ENCODE peak calls at places on chromosome 9, in nine cellular contexts. X, K, A, D, J, Y, T, S and F are unnamed samples.

GRCh38 chr9:37104183-37104889 is 16.0 kb upstream of the ZCCHC7 start:
- DNase-seq in X (no peak), K (no peak), A (no peak), D (no peak), J (no peak), Y (no peak), T (no peak), S (peak), F (no peak)

GRCh38 chr9:75140261-75140660 is 51.9 kb downstream of the OSTF1 start:
- DNase-seq in X (no peak), K (no peak), A (no peak), D (no peak), J (no peak), Y (no peak), T (no peak), S (no peak), F (no peak)

GRCh38 chr9:31597977-31598376 is 786.5 kb upstream of the ACO1 start:
- DNase-seq in X (no peak), K (no peak), A (no peak), D (no peak), J (no peak), Y (no peak), T (no peak), S (peak), F (no peak)

GRCh38 chr9:127035948-127036347 is 86.5 kb downstream of the ANGPTL2 start:
- DNase-seq in X (peak), K (no peak), A (no peak), D (no peak), J (peak), Y (peak), T (peak), S (no peak), F (no peak)

GRCh38 chr9:121556082-121556481 is 56.4 kb upstream of the GGTA1 start:
- DNase-seq in X (no peak), K (no peak), A (no peak), D (no peak), J (no peak), Y (no peak), T (no peak), S (no peak), F (no peak)

GRCh38 chr9:121699271-121700164 is 48.1 kb downstream of the DAB2IP start:
- DNase-seq in X (peak), K (no peak), A (no peak), D (peak), J (peak), Y (peak), T (peak), S (peak), F (peak)

GRCh38 chr9:109414125-109414785 is 83.9 kb downstream of the PTPN3 start:
- DNase-seq in X (no peak), K (no peak), A (no peak), D (no peak), J (no peak), Y (no peak), T (no peak), S (peak), F (no peak)

GRCh38 chr9:118829334-118829733 is 539.9 kb downstream of the BRINP1 start:
- DNase-seq in X (no peak), K (no peak), A (no peak), D (no peak), J (no peak), Y (no peak), T (no peak), S (no peak), F (no peak)

GRCh38 chr9:134515026-134515821 is 126.4 kb upstream of the COL5A1 start:
- DNase-seq in X (no peak), K (no peak), A (no peak), D (no peak), J (no peak), Y (no peak), T (no peak), S (no peak), F (no peak)

GRCh38 chr9:113589890-113590289 is 126.4 kb downstream of the RGS3 start:
- DNase-seq in X (peak), K (no peak), A (no peak), D (no peak), J (no peak), Y (peak), T (no peak), S (no peak), F (no peak)

GRCh38 chr9:107782381-107782780 is 292.8 kb upstream of the KLF4 start:
- DNase-seq in X (no peak), K (no peak), A (no peak), D (no peak), J (no peak), Y (no peak), T (no peak), S (no peak), F (no peak)

GRCh38 chr9:96160866-96161265 is 141.1 kb downstream of the HSD17B3 start:
- DNase-seq in X (no peak), K (no peak), A (no peak), D (no peak), J (no peak), Y (no peak), T (no peak), S (no peak), F (no peak)

GRCh38 chr9:19988281-19988680 is 199.4 kb upstream of the SLC24A2 start:
- DNase-seq in X (no peak), K (no peak), A (no peak), D (no peak), J (no peak), Y (no peak), T (no peak), S (no peak), F (no peak)

GRCh38 chr9:34636791-34637355 is 714 bp downstream of the SIGMAR1 start:
- DNase-seq in X (no peak), K (no peak), A (no peak), D (no peak), J (no peak), Y (no peak), T (no peak), S (peak), F (no peak)

GRCh38 chr9:3526903-3527652 is 1.3 kb upstream of the RFX3 start:
- DNase-seq in X (peak), K (no peak), A (no peak), D (no peak), J (no peak), Y (no peak), T (peak), S (peak), F (no peak)

GRCh38 chr9:89740722-89741121 is 135.9 kb downstream of the GADD45G start:
- DNase-seq in X (no peak), K (peak), A (no peak), D (peak), J (no peak), Y (no peak), T (no peak), S (peak), F (no peak)

GRCh38 chr9:224540-225520 is 10.2 kb downstream of the DOCK8 start:
- DNase-seq in X (no peak), K (no peak), A (no peak), D (no peak), J (no peak), Y (no peak), T (no peak), S (peak), F (no peak)
- H3K4me3 ChIP-seq in X (no peak), K (no peak), A (no peak), D (no peak), J (no peak), Y (no peak), T (no peak), S (no peak), F (no peak)

GRCh38 chr9:77276799-77277198 is 99.5 kb downstream of the VPS13A start:
- DNase-seq in X (no peak), K (no peak), A (no peak), D (no peak), J (no peak), Y (no peak), T (no peak), S (no peak), F (no peak)
- TF ChIP-seq CTCF in X (no peak), K (no peak), A (no peak), D (no peak), J (no peak), Y (no peak), T (no peak), S (no peak), F (no peak)

DNA sequence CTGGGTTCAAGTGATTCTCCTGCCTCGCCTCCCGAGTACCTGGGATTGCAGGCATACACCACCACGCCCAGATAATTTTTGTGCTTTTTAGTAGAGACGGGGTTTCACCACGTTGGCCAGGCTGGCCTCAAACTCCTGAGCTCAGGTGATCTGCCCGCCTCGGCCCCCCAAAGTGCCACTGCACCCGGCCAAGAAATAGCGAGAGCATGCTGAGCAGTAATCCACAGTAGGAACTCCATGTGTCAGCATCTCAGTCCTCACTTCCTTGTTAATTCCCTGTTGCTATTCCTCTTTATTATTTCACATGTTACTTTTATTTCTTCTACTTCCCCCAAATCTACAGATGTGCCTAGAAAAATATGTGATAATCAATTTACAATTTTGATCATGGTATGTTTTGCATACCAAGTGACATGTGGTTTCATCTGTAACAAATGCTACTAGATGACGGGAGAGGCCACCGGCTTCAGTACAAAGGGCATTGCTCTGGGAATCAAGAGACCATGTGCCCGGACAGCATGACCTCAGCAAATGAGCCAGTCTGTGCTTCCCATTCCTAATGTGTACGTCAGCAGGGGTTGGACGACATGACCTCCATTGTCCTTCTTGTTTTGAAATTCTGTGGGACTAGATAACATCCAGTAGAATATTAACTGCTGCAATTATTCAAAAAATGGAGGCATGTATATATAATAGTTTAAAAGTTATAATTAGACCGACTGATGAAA is 61.6 kb downstream of the FNBP1 start:
- DNase-seq in X (peak), K (no peak), A (no peak), D (no peak), J (no peak), Y (no peak), T (peak), S (no peak), F (no peak)
- H3K4me3 ChIP-seq in X (no peak), K (no peak), A (no peak), D (no peak), J (no peak), Y (no peak), T (no peak), S (no peak), F (no peak)

GRCh38 chr9:70597886-70598285 is 183.4 kb upstream of the KLF9 start:
- DNase-seq in X (no peak), K (no peak), A (no peak), D (no peak), J (no peak), Y (no peak), T (no peak), S (no peak), F (no peak)

GRCh38 chr9:70600479-70600878 is 186.0 kb upstream of the KLF9 start:
- DNase-seq in X (peak), K (no peak), A (no peak), D (no peak), J (no peak), Y (peak), T (peak), S (no peak), F (no peak)

GRCh38 chr9:70603020-70603411 is 188.6 kb upstream of the KLF9 start:
- DNase-seq in X (no peak), K (no peak), A (no peak), D (no peak), J (no peak), Y (no peak), T (no peak), S (peak), F (no peak)

GRCh38 chr9:70601000-70601929 is 186.8 kb upstream of the KLF9 start:
- DNase-seq in X (peak), K (no peak), A (no peak), D (no peak), J (peak), Y (peak), T (peak), S (no peak), F (peak)

DNA sequence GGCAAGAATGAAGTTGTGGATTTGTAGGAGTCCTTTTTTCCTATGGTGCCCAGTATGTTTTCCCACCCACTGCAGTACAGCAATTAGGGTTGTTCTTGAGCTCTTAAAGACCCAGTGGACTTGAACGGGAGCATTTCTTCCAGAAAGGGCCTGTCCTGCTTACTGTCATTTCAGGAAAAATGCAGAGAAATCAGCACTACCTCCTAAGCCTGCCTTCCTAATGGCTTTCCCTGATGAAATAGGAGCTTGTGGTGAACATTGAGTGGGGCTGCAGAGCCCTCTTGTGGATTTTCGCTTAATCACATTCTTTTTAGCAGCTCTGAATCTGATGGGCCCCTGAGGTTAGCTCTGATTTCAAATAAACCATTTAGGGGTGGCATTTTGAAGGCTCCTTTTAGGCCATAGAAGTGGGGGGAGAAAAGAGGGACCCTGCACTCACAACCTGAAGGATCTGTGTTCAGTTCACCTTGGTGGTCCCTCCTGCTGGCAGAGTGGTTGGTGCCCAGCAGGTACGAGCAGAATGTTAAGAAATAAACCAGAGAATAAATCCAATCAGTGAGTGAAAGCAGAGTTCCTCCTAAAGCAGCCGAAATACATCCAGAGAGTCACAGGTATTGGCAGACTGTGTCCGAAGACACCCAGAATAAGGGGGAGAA is 188.0 kb upstream of the KLF9 start:
- DNase-seq in X (peak), K (peak), A (no peak), D (no peak), J (peak), Y (peak), T (peak), S (peak), F (no peak)
- TF ChIP-seq CTCF in X (peak), K (peak), A (peak), D (peak), J (peak), Y (peak), T (peak), S (peak), F (peak)